ENCODE peak calls at places on chromosomes 13 and 19, in ten cellular contexts. L, S, J, W, G, V, O, I, F and Z are unnamed samples.

GRCh38 chr13:98577823-98578285 is 947 bp upstream of the STK24 start:
- DNase-seq in O (no peak), J (no peak), F (no peak), I (no peak), W (no peak), G (no peak), L (no peak), V (no peak), S (no peak), Z (no peak)

GRCh38 chr13:109123971-109124370 is 494.6 kb downstream of the MYO16 start:
- DNase-seq in S (no peak), J (no peak), W (no peak), V (no peak), G (no peak), F (no peak), I (no peak), O (no peak), L (no peak), Z (no peak)

GRCh38 chr19:38034153-38034835 is 127.3 kb downstream of the SIPA1L3 start:
- DNase-seq in S (no peak), G (no peak), O (no peak), W (no peak), I (no peak), J (no peak), L (no peak), F (no peak), V (peak), Z (peak)

GRCh38 chr19:42269518-42270345 is 680 bp downstream of the CIC start:
- DNase-seq in S (no peak), I (no peak), J (no peak), L (peak), W (peak), F (no peak), O (peak), G (peak), V (no peak), Z (no peak)

GRCh38 chr13:47000166-47000565 is 103.3 kb upstream of the HTR2A start:
- DNase-seq in W (no peak), L (no peak), V (no peak), I (no peak), G (no peak), O (no peak), J (no peak), F (no peak), S (peak), Z (no peak)

GRCh38 chr19:58455306-58455705 is 3.9 kb downstream of the ZNF324B start:
- DNase-seq in F (no peak), I (no peak), V (no peak), L (no peak), G (no peak), J (no peak), W (no peak), O (no peak), S (no peak), Z (no peak)

GRCh38 chr19:38451629-38452028 is 18.1 kb downstream of the RYR1 start:
- DNase-seq in I (no peak), L (no peak), O (peak), W (no peak), G (no peak), S (no peak), V (no peak), F (no peak), J (no peak), Z (no peak)

GRCh38 chr13:74274946-74275345 is 140.7 kb upstream of the KLF12 start:
- DNase-seq in V (no peak), W (no peak), L (no peak), F (no peak), I (no peak), G (no peak), O (no peak), S (no peak), J (no peak), Z (no peak)

GRCh38 chr13:87998081-87998480 is 326.9 kb downstream of the SLITRK5 start:
- DNase-seq in V (no peak), W (no peak), I (no peak), L (no peak), G (no peak), J (no peak), S (no peak), O (no peak), F (no peak), Z (no peak)

GRCh38 chr13:98214707-98215106 is 37.6 kb upstream of the RNF113B start:
- DNase-seq in L (peak), S (no peak), G (no peak), I (no peak), O (no peak), W (peak), F (no peak), V (no peak), J (no peak), Z (no peak)

GRCh38 chr13:95677564-95678386 is 836 bp downstream of the DNAJC3 start:
- DNase-seq in F (no peak), J (no peak), L (peak), O (no peak), V (peak), I (no peak), S (peak), W (peak), G (no peak), Z (no peak)

GRCh38 chr19:55643733-55644116 is 276 bp downstream of the ZNF581 start:
- DNase-seq in S (no peak), J (no peak), O (peak), G (peak), I (no peak), V (no peak), W (no peak), F (no peak), L (no peak), Z (no peak)

GRCh38 chr19:23070353-23070781 is 46.5 kb upstream of the ZNF730 start:
- DNase-seq in W (peak), J (no peak), G (peak), O (peak), S (peak), L (peak), F (no peak), V (no peak), I (no peak), Z (peak)

GRCh38 chr13:113147206-113147605 is 11.2 kb upstream of the PROZ start:
- DNase-seq in V (no peak), F (no peak), I (no peak), W (no peak), J (no peak), G (no peak), L (no peak), S (no peak), O (no peak), Z (no peak)

GRCh38 chr13:110310541-110311491 is 3.7 kb downstream of the COL4A2 start:
- DNase-seq in F (no peak), O (no peak), G (no peak), S (no peak), W (no peak), I (no peak), V (no peak), J (no peak), L (no peak), Z (no peak)

GRCh38 chr13:111184685-111185401 is 69.7 kb downstream of the ARHGEF7 start:
- DNase-seq in L (no peak), O (no peak), S (no peak), F (no peak), I (no peak), V (peak), J (no peak), G (no peak), W (no peak), Z (peak)

GRCh38 chr13:50291611-50292010 is 276.4 kb downstream of the KCNRG start:
- DNase-seq in L (no peak), W (no peak), S (no peak), V (no peak), F (no peak), O (no peak), G (no peak), I (no peak), J (no peak), Z (no peak)

GRCh38 chr13:31982540-31982939 is 49.0 kb upstream of the FRY start:
- DNase-seq in J (peak), O (peak), W (peak), F (peak), G (peak), S (peak), V (no peak), L (peak), I (peak), Z (no peak)

GRCh38 chr13:53778937-53779336 is 750.3 kb downstream of the OLFM4 start:
- DNase-seq in V (no peak), L (no peak), F (no peak), I (no peak), W (no peak), J (no peak), G (no peak), S (no peak), O (no peak), Z (no peak)
- TF ChIP-seq CTCF in V (peak), L (no peak), F (no peak), I (no peak), W (no peak), J (no peak), G (no peak), S (no peak), O (no peak), Z (no peak)

DNA sequence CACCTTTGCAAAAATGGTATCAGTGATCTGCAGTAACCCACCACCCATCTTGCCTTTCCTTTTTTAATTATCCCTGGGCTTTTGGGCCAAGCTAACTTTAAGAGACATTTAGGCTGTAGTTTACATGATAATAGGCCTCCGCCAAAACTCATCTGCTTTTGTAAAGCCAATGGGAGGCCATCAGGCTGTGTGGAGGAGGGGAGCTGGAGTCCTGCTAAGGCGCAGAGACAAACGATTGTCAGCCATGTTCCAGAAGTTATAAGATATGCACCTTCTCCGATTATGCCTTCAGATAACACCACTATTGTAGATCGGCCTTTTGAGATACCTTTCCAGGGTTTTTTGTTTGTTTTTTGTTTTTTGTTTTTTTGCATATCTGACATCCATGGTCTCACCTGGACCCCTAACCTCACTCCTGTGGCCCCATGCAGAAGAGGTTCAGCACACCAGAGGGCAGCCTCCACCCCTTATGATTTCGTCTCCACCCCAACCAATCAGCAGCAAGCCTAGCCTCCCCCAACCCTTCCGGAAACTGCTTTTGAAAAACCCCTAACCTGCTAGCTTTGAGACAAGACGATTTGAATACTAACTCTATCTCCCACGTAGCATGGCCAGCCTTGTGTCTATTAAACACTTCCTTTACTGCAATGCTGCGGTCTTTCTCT is 113.9 kb upstream of the UBL3 start:
- DNase-seq in V (no peak), F (no peak), G (no peak), S (no peak), I (no peak), L (no peak), J (no peak), W (no peak), O (no peak), Z (peak)
- H3K4me3 ChIP-seq in V (no peak), F (no peak), G (no peak), S (no peak), I (no peak), L (no peak), J (no peak), W (no peak), O (no peak), Z (no peak)

DNA sequence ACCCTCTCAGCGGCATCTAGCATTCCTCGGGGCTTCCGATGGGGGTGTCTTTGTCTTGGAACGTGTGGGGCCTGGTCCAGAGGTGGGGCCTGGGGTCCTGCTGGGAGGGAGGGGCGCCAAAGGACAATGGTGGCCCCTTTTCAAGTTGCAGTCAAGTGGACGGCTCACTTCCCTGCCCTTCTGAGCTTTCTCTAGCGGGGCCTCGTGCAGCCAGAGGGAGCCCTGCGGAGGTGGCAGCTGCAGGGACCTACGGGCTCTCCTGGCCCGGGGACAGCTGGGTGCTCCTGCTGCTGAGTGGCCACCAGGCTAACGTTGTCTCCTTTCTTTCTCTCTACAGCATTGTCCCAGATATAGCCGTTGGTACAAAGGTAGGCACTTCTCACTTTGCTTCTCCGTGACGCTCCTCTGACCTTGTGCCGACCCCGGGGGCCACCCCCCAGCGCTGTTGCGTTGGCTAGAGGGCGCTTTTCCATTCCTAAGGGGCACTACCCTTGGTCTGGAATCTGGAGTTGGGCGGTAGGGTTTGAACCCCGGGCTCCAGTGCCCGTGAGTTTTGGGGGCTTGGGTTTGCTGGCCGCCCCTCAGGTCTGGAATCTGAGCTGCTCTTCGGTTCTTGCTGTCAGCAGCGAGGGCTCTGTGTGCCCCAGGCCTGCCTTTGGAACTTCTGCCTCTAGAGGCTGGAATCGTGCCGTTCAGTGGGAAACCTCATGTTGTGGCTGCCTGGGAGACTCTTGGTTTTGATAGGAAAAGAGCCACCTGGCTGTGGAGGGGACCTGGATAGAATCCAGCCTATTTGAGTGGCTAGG is 2.0 kb downstream of the PTBP1 start:
- DNase-seq in L (no peak), O (peak), J (no peak), S (peak), G (peak), W (no peak), V (peak), F (no peak), I (no peak), Z (peak)
- TF ChIP-seq CTCF in L (no peak), O (no peak), J (no peak), S (peak), G (no peak), W (no peak), V (peak), F (peak), I (peak), Z (no peak)

GRCh38 chr19:19106061-19106551 is 32.2 kb downstream of the TMEM161A start:
- DNase-seq in I (no peak), J (no peak), V (no peak), G (peak), O (no peak), S (peak), F (no peak), W (peak), L (no peak), Z (no peak)

GRCh38 chr19:19103167-19103566 is 35.1 kb downstream of the TMEM161A start:
- DNase-seq in V (no peak), J (no peak), W (no peak), O (no peak), F (no peak), S (no peak), G (no peak), I (no peak), L (no peak), Z (no peak)

GRCh38 chr19:19101540-19101939 is 36.7 kb downstream of the TMEM161A start:
- DNase-seq in J (no peak), I (no peak), G (no peak), O (no peak), L (no peak), F (no peak), W (no peak), S (no peak), V (no peak), Z (no peak)

GRCh38 chr19:19107663-19108062 is 30.6 kb downstream of the TMEM161A start:
- DNase-seq in V (no peak), I (no peak), O (no peak), G (no peak), L (no peak), W (no peak), J (no peak), F (no peak), S (no peak), Z (no peak)

GRCh38 chr19:19105365-19106060 is 32.8 kb downstream of the TMEM161A start:
- DNase-seq in G (peak), V (peak), L (no peak), W (peak), F (no peak), S (peak), J (no peak), I (no peak), O (no peak), Z (no peak)
- H3K4me3 ChIP-seq in G (no peak), V (peak), L (peak), W (peak), F (no peak), S (peak), J (peak), I (peak), O (no peak), Z (no peak)

GRCh38 chr19:46958542-46958941 is 61.1 kb upstream of the NPAS1 start:
- DNase-seq in L (no peak), F (no peak), W (no peak), G (no peak), J (no peak), I (no peak), O (no peak), V (no peak), S (peak), Z (peak)

GRCh38 chr19:46967578-46968018 is 52.0 kb upstream of the NPAS1 start:
- DNase-seq in O (no peak), J (no peak), G (peak), L (peak), V (no peak), S (no peak), W (peak), F (no peak), I (no peak), Z (peak)

GRCh38 chr19:46962030-46962570 is 57.5 kb upstream of the NPAS1 start:
- DNase-seq in S (no peak), F (no peak), V (no peak), W (no peak), O (no peak), G (no peak), L (no peak), J (no peak), I (no peak), Z (no peak)

GRCh38 chr19:46959962-46960556 is 59.6 kb upstream of the NPAS1 start:
- DNase-seq in L (no peak), V (no peak), I (no peak), S (no peak), O (no peak), G (no peak), W (no peak), J (no peak), F (no peak), Z (no peak)

DNA sequence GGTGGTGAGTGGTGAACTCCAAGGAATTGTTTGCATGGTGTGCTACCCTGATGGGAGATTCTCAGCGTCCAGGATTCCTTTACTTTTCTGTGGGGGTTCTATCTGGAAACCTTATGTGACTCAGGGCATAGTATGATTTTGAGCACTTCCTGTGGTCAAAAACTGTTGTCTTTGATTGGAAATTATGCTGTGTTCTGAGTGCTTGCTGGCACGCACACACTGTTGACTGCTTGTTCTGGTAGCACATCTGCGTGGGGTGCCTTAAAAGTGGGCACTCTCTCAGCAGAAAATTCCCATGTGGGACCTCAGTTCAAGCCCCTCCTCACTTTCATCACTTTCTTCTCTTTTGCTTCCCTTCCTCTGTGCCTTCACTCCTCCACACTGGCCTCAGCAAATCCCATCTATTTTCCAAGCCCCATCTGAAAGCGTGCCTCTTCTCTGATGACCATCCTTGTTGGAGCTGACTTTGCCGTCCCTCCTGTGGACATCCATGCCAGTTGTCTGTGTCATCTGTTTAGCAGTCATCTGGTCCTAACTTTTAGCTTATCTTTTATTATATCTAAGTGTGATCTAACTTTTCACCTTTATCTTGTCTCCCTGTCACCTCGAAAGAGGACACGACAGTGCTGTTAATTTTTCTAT is 56.4 kb upstream of the NPAS1 start:
- DNase-seq in L (no peak), J (no peak), O (no peak), G (no peak), W (no peak), S (peak), F (no peak), I (no peak), V (no peak), Z (no peak)
- TF ChIP-seq CTCF in L (no peak), J (no peak), O (no peak), G (no peak), W (no peak), S (no peak), F (no peak), I (no peak), V (no peak), Z (no peak)

GRCh38 chr19:46413262-46414031 is at the start of gene CCDC8:
- DNase-seq in L (peak), W (peak), I (no peak), V (no peak), S (peak), J (peak), O (peak), F (peak), G (peak), Z (no peak)
- H3K4me3 ChIP-seq in L (peak), W (peak), I (peak), V (no peak), S (peak), J (peak), O (peak), F (peak), G (no peak), Z (no peak)

GRCh38 chr13:28040977-28041376 is 52.5 kb upstream of the URAD start:
- DNase-seq in F (no peak), J (no peak), S (no peak), G (no peak), W (no peak), I (no peak), L (no peak), V (no peak), O (no peak), Z (no peak)

GRCh38 chr13:28031929-28032328 is 43.4 kb upstream of the URAD start:
- DNase-seq in G (no peak), S (no peak), V (no peak), L (no peak), O (no peak), J (no peak), I (no peak), F (no peak), W (no peak), Z (no peak)

GRCh38 chr13:28035146-28035782 is 46.8 kb upstream of the URAD start:
- DNase-seq in W (peak), G (no peak), L (peak), F (no peak), J (no peak), S (no peak), O (no peak), V (no peak), I (no peak), Z (peak)

GRCh38 chr13:28034256-28034655 is 45.8 kb upstream of the URAD start:
- DNase-seq in J (no peak), O (no peak), V (no peak), F (no peak), W (no peak), S (no peak), I (no peak), L (no peak), G (no peak), Z (no peak)

DNA sequence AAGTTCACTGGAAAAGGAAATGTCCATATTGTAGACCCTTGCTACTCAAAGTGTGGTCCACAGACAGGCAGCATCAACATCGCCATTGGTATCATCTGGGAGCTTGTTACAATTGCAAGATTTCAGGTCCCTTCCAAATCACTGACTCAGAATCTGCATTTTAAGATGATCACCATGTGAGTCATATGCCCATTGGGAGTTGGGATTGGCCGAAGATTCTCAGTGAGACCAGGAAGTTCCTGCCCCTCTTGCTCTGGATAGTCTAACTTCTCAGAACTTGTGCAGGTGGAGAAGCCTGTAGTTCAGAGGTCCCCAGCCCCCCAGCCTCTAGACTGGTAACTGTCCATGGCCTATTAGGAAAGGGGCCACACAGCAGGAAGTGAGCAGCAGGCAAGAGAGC is 48.9 kb upstream of the URAD start:
- DNase-seq in I (no peak), L (no peak), W (no peak), F (no peak), J (no peak), S (no peak), O (no peak), G (no peak), V (no peak), Z (no peak)
- TF ChIP-seq CTCF in I (no peak), L (no peak), W (no peak), F (no peak), J (no peak), S (no peak), O (no peak), G (no peak), V (no peak), Z (no peak)

GRCh38 chr19:2185734-2186070 is 22.0 kb downstream of the DOT1L start:
- DNase-seq in W (no peak), S (no peak), L (no peak), G (no peak), I (no peak), F (no peak), V (no peak), O (no peak), J (no peak), Z (no peak)
- H3K4me3 ChIP-seq in W (no peak), S (peak), L (no peak), G (no peak), I (peak), F (no peak), V (no peak), O (no peak), J (no peak), Z (no peak)